ENCODE peak calls at places on chromosomes 6 and 20, in six cellular contexts. T is foreskin fibroblast, Z is ascending aorta, C is tibial artery, X is bronchial epithelial cell, L is lower leg skin. Y is an unnamed sample.

GRCh38 chr6:122832515-122833228 is 43.6 kb downstream of the SMPDL3A start:
- DNase-seq in C (no peak), T (no peak), Z (no peak), L (no peak), X (no peak), Y (no peak)

GRCh38 chr6:25403150-25403549 is 124.0 kb downstream of the CARMIL1 start:
- DNase-seq in X (no peak), C (no peak), Z (no peak), T (no peak), L (no peak), Y (no peak)

GRCh38 chr20:35363190-35363589 is 48.6 kb downstream of the UQCC1 start:
- DNase-seq in L (no peak), Z (no peak), X (no peak), C (no peak), T (no peak), Y (no peak)

GRCh38 chr6:108348655-108349349 is 53.9 kb downstream of the AFG1L start:
- DNase-seq in Z (no peak), T (no peak), X (no peak), C (no peak), L (no peak), Y (no peak)

GRCh38 chr6:14601490-14601889 is 483.9 kb downstream of the CD83 start:
- DNase-seq in X (peak), T (no peak), Z (no peak), L (no peak), C (no peak), Y (no peak)

GRCh38 chr6:29510746-29511300 is 23.1 kb upstream of the MAS1L start:
- DNase-seq in X (no peak), L (peak), Z (no peak), C (no peak), T (no peak), Y (no peak)

GRCh38 chr20:36177716-36178115 is 23.2 kb downstream of the EPB41L1 start:
- DNase-seq in C (no peak), Z (no peak), L (no peak), X (no peak), T (no peak), Y (no peak)

GRCh38 chr6:167543602-167544506 is 219.0 kb downstream of the TTLL2 start:
- DNase-seq in Z (no peak), T (peak), L (no peak), X (no peak), C (no peak), Y (peak)

GRCh38 chr6:43444036-43444435 is 11.3 kb downstream of the DLK2 start:
- DNase-seq in Z (no peak), C (no peak), L (no peak), X (no peak), T (peak), Y (no peak)

DNA sequence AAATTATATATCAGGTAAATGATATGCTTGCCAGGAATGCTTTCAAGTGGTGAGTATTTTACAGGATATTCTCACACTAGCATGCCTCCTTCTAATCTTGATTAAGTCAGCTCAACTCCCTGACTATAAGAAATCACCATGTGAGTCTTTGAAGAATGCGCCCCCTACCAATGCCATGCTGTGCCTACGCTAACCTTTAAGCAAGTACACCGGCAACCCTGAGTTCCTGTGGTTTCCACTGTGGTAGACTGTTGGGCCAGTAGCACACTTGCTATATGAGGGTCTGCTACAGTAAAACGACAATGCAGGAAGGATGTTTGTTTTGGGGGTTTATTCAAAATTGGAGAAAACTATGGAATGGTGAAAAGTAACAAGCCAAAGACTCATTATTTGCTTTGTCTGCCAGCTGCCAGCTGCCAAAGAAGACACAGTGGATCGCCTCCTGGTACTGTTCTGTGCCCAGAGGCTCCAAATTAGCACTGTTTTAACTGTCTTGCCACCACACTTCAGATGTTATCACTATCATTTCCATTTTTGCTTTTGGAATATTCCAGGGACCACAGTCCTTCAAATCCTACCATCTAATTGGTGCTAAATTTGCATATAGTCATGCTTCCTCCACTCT is 333.5 kb downstream of the RNGTT start:
- DNase-seq in T (no peak), Z (no peak), L (no peak), X (no peak), C (no peak), Y (peak)
- TF ChIP-seq CTCF in T (no peak), Z (no peak), L (no peak), X (no peak), C (no peak), Y (no peak)

GRCh38 chr6:4928426-4928825 is 75.4 kb downstream of the RPP40 start:
- DNase-seq in Z (no peak), L (no peak), C (no peak), X (no peak), T (peak), Y (peak)

GRCh38 chr6:4930025-4930692 is 73.7 kb downstream of the RPP40 start:
- DNase-seq in L (no peak), Z (no peak), C (no peak), X (no peak), T (no peak), Y (no peak)

GRCh38 chr6:4932506-4932903 is 71.3 kb downstream of the RPP40 start:
- DNase-seq in X (peak), C (no peak), T (no peak), Z (no peak), L (no peak), Y (no peak)

GRCh38 chr6:4929319-4929718 is 74.5 kb downstream of the RPP40 start:
- DNase-seq in T (no peak), Z (no peak), C (no peak), L (no peak), X (no peak), Y (no peak)

GRCh38 chr6:4931530-4932505 is 72.0 kb downstream of the RPP40 start:
- DNase-seq in C (no peak), L (no peak), T (no peak), Z (no peak), X (peak), Y (no peak)
- H3K4me3 ChIP-seq in C (no peak), L (no peak), T (no peak), Z (no peak), X (no peak), Y (no peak)

GRCh38 chr20:21238400-21238799 is 64.7 kb upstream of the XRN2 start:
- DNase-seq in Z (no peak), C (no peak), X (no peak), L (peak), T (no peak), Y (no peak)

GRCh38 chr20:21241400-21241799 is 61.7 kb upstream of the XRN2 start:
- DNase-seq in L (peak), C (no peak), X (no peak), T (no peak), Z (no peak), Y (no peak)

GRCh38 chr20:21237956-21238355 is 65.2 kb upstream of the XRN2 start:
- DNase-seq in C (no peak), Z (no peak), L (peak), X (peak), T (no peak), Y (no peak)

GRCh38 chr20:21238818-21239530 is 64.2 kb upstream of the XRN2 start:
- DNase-seq in L (peak), T (no peak), X (no peak), Z (no peak), C (no peak), Y (no peak)

DNA sequence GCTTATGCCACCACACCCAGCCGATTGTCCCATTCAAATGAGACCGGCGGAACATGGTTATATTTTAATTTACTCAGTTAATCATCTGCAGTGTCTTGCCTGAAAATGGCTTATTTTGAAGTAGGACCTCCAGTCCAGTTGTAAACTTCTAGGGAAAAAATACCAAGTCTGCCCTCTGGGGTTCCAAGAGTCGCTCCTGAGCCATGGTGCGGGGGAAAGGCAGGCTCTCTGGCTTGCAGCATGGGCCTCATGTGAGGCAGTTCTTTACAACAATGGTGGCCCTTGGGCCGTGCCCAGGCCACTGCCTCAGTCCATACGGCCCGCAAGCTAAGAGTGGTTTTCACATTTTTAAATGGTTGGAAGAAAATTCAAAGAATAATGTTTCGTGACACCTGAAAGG is 62.7 kb upstream of the XRN2 start:
- DNase-seq in L (no peak), T (no peak), C (no peak), X (no peak), Z (no peak), Y (no peak)
- TF ChIP-seq CTCF in L (no peak), T (no peak), C (no peak), X (no peak), Z (no peak), Y (no peak)

DNA sequence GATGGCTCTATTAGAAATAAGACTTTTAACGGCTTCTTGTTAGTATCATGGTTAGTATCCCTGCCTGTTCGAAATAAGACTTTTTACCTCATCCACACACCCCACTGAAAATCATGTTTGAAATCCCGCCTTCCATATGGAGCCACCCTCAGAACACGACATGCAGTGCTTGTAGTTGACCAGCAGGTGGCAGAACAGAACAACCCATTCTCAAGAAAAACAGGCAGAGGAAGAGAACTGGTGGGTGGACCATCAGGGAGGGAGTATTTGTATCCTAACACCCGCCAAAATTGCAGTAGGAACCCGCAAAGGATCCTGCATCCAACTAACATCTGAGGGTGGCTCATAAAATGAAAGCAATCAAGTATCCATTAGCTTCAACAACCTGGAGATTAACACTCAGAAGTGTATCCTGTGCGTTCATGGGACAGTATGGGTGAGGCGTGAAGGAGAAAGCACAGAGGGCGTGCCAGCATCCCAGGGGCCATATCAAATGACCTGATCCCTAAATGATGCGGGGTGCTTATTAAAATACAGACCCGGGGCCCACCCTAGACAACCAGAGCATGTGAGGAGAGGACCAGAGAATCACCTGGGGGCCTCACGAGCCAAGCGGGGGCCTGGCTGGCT is 89.6 kb upstream of the NHSL1 start:
- DNase-seq in Z (no peak), X (peak), C (peak), T (peak), L (peak), Y (peak)
- H3K4me3 ChIP-seq in Z (no peak), X (no peak), C (no peak), T (no peak), L (no peak), Y (no peak)

DNA sequence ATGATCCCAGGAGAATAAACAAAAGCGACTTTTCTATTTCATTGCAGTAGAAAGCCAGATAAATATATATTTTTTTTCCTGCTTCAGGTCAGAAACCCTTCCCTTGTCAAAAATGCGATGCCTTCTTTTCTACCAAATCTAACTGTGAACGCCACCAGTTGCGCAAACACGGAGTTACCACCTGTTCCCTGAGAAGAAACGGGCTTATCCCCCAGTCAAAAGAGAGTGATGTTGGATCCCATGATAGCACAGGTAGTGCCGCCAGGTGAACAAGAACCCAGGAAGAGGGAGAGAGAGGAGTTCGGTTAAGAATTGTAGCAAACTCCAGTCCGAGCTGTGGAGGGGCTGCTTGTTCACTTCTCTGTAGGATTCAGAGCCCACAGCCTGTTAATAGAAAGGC is 72.6 kb downstream of the SSR1 start:
- DNase-seq in T (no peak), X (no peak), L (no peak), Z (no peak), C (no peak), Y (no peak)
- TF ChIP-seq CTCF in T (no peak), X (no peak), L (no peak), Z (no peak), C (no peak), Y (no peak)

GRCh38 chr6:106731144-106731842 is 101.9 kb downstream of the QRSL1 start:
- DNase-seq in X (no peak), T (no peak), L (no peak), Z (no peak), C (no peak), Y (no peak)

GRCh38 chr6:106729848-106730247 is 100.5 kb downstream of the QRSL1 start:
- DNase-seq in T (no peak), C (no peak), L (no peak), X (no peak), Z (no peak), Y (no peak)

GRCh38 chr6:106730672-106731071 is 101.3 kb downstream of the QRSL1 start:
- DNase-seq in C (no peak), Z (no peak), T (no peak), X (no peak), L (no peak), Y (no peak)

GRCh38 chr6:106731843-106732160 is 102.4 kb downstream of the QRSL1 start:
- DNase-seq in T (no peak), X (no peak), Z (no peak), C (no peak), L (no peak), Y (no peak)

GRCh38 chr6:106730264-106730663 is 100.9 kb downstream of the QRSL1 start:
- DNase-seq in C (no peak), Z (no peak), X (no peak), L (no peak), T (no peak), Y (no peak)
- H3K4me3 ChIP-seq in C (no peak), Z (no peak), X (no peak), L (no peak), T (no peak), Y (no peak)

DNA sequence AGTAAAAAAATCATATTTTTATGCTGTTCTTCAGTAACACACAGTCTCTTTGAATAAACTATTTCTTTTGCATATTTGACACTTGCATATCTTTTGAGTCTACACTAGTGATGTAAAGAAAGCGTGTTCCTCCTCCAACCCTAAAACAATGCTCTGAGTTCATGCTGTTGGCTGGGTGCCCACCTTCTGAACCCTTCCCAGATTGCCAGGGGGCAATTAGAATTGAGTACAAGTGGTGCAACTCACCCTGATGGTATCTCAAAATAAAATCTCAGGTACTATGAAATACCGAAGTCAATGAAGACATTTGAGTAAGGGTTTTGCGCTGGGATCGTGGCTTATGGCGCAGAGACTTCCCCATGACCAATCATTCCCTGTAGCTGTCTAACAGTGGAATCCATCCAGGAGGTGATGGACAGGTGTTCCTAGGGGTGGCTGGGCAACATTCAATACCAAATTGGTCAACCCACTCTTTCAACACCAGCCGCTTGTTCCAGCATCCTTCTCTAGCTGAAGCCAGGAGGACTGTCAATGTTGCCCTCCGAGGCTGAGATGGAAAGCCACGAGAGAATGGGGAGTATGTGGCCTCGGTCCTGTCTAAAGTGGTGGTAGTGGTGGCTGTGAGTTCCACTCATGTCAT is 94.4 kb upstream of the ZNFX1 start:
- DNase-seq in C (no peak), L (no peak), Z (no peak), T (no peak), X (peak), Y (no peak)
- TF ChIP-seq CTCF in C (no peak), L (no peak), Z (no peak), T (no peak), X (no peak), Y (no peak)

GRCh38 chr6:26578741-26579140 is 18.0 kb upstream of the ABT1 start:
- DNase-seq in L (no peak), C (no peak), X (no peak), T (no peak), Z (no peak), Y (no peak)
- H3K4me3 ChIP-seq in L (no peak), C (no peak), X (no peak), T (no peak), Z (no peak), Y (no peak)